ENCODE peak calls at places on chromosomes 1 and 21, in five cellular contexts. O, P, S, D and C are unnamed samples.

GRCh38 chr1:44314401-44314800 is 40.7 kb downstream of the ERI3 start:
- DNase-seq in O (no peak), D (no peak), P (no peak), S (no peak), C (no peak)

GRCh38 chr1:101107496-101108115 is 82.0 kb upstream of the DPH5 start:
- DNase-seq in D (no peak), O (no peak), P (peak), S (no peak), C (no peak)

GRCh38 chr1:51214615-51215131 is 21.4 kb upstream of the RNF11 start:
- DNase-seq in S (no peak), P (peak), D (no peak), O (peak), C (no peak)

GRCh38 chr1:9631613-9632012 is 19.9 kb upstream of the PIK3CD start:
- DNase-seq in P (no peak), S (no peak), D (no peak), O (no peak), C (no peak)

GRCh38 chr1:224052767-224053166 is 61.1 kb upstream of the FBXO28 start:
- DNase-seq in S (no peak), P (peak), D (no peak), O (no peak), C (no peak)

GRCh38 chr1:185446131-185446530 is 129.1 kb upstream of the IVNS1ABP start:
- DNase-seq in P (no peak), D (no peak), O (no peak), S (no peak), C (no peak)

GRCh38 chr1:198681831-198682756 is 43.3 kb downstream of the PTPRC start:
- DNase-seq in S (peak), D (no peak), P (peak), O (peak), C (no peak)

GRCh38 chr1:15153842-15154479 is 414 bp downstream of the TMEM51 start:
- DNase-seq in O (no peak), D (peak), P (peak), S (peak), C (peak)

GRCh38 chr1:59678809-59679228 is 135.9 kb upstream of the HOOK1 start:
- DNase-seq in D (no peak), P (peak), O (peak), S (no peak), C (peak)

GRCh38 chr1:37556712-37557196 is at the start of gene DNALI1:
- DNase-seq in P (peak), S (peak), D (no peak), O (peak), C (peak)

GRCh38 chr1:15975358-15975804 is 520 bp downstream of the ZBTB17 start:
- DNase-seq in O (no peak), P (peak), D (peak), S (peak), C (peak)

GRCh38 chr1:119873166-119874025 is 22.9 kb downstream of the ADAM30 start:
- DNase-seq in P (peak), O (peak), S (no peak), D (no peak), C (no peak)

GRCh38 chr1:22753396-22754083 is 42.9 kb downstream of the EPHB2 start:
- DNase-seq in O (peak), S (no peak), P (no peak), D (no peak), C (peak)

GRCh38 chr1:182460550-182460951 is 10.6 kb downstream of the RGSL1 start:
- DNase-seq in D (no peak), O (no peak), P (peak), S (no peak), C (no peak)

GRCh38 chr21:37119421-37120218 is 46.6 kb downstream of the TTC3 start:
- DNase-seq in P (no peak), O (no peak), D (no peak), S (no peak), C (peak)

GRCh38 chr21:43352568-43353281 is 74.2 kb downstream of the SIK1 start:
- DNase-seq in P (no peak), D (no peak), O (no peak), S (no peak), C (no peak)

GRCh38 chr1:87226341-87226760 is 102.3 kb upstream of the LMO4 start:
- DNase-seq in D (peak), O (peak), S (peak), P (peak), C (no peak)

GRCh38 chr1:39971138-39971537 is 16.2 kb downstream of the MFSD2A start:
- DNase-seq in S (no peak), D (no peak), O (no peak), P (no peak), C (no peak)

GRCh38 chr1:44029260-44029910 is 1.9 kb downstream of the SLC6A9 start:
- DNase-seq in D (peak), S (no peak), P (no peak), O (no peak), C (no peak)

GRCh38 chr1:192998536-192998935 is 60.6 kb downstream of the UCHL5 start:
- DNase-seq in S (no peak), O (no peak), D (no peak), P (no peak), C (no peak)

GRCh38 chr1:184392779-184393522 is 6.1 kb downstream of the C1orf21 start:
- DNase-seq in P (peak), D (no peak), S (no peak), O (no peak), C (no peak)

GRCh38 chr21:35617491-35617890 is 442.8 kb downstream of the SETD4 start:
- DNase-seq in D (no peak), S (no peak), O (no peak), P (no peak), C (no peak)

GRCh38 chr1:201399352-201400126 is 415 bp upstream of the LAD1 start:
- DNase-seq in O (no peak), P (peak), S (peak), D (no peak), C (peak)

GRCh38 chr1:168483531-168483930 is 60.3 kb downstream of the XCL2 start:
- DNase-seq in O (no peak), P (peak), S (no peak), D (no peak), C (no peak)

GRCh38 chr21:21968810-21969588 is 970.8 kb downstream of the NCAM2 start:
- DNase-seq in P (no peak), D (no peak), S (no peak), O (no peak), C (no peak)

GRCh38 chr21:37912616-37913015 is 3.6 kb downstream of the KCNJ6 start:
- DNase-seq in S (no peak), D (no peak), P (no peak), O (no peak), C (no peak)

GRCh38 chr1:143689781-143690180 is 282.0 kb downstream of the FAM72C start:
- DNase-seq in O (no peak), D (no peak), P (no peak), S (no peak), C (no peak)

GRCh38 chr1:245301162-245301580 is 146.4 kb downstream of the KIF26B start:
- DNase-seq in P (no peak), O (peak), S (no peak), D (no peak), C (no peak)

GRCh38 chr1:180173952-180174351 is 19.3 kb downstream of the QSOX1 start:
- DNase-seq in O (no peak), P (no peak), D (no peak), S (peak), C (no peak)

GRCh38 chr1:10528066-10529014 is 53.6 kb downstream of the PEX14 start:
- DNase-seq in P (peak), O (peak), D (peak), S (no peak), C (no peak)

GRCh38 chr21:46012154-46012553 is 30.6 kb downstream of the COL6A1 start:
- DNase-seq in P (no peak), D (no peak), O (no peak), S (no peak), C (no peak)

GRCh38 chr1:165635329-165635728 is 4.3 kb downstream of the MGST3 start:
- DNase-seq in P (no peak), D (no peak), O (no peak), S (no peak), C (no peak)

DNA sequence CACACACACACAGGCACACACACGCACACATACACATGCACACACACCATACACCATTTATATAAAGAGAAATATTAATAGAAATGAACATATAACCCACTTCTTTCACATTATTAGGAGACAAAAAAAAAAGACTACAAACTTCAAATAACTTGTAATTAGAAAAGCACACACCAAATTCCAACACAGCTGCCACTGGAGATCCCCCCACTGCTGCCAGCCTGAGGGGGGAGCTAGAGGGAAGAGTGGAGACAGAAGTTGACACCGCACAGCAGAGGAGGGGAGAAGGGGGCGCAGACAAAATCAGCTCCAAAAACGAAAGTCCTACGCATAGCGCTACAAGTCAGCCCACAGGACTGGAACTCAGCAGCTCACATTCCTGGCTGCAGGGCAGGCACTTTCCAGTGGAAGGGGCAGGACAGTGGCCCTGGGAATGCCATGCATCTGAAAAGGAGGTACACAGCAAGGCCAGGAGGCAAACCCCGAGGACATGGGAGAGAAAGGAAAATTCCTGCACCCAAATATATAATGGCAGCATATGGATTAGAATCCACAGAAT is 36.5 kb downstream of the LGALS8 start:
- DNase-seq in O (no peak), S (no peak), D (no peak), P (no peak), C (no peak)
- TF ChIP-seq CTCF in O (no peak), S (no peak), D (peak), P (no peak), C (no peak)

GRCh38 chr1:154489863-154490262 is 12.2 kb upstream of the TDRD10 start:
- DNase-seq in P (no peak), D (no peak), O (no peak), S (no peak), C (no peak)

GRCh38 chr1:154493276-154493675 is 8.7 kb upstream of the TDRD10 start:
- DNase-seq in O (no peak), S (no peak), D (no peak), P (no peak), C (no peak)

GRCh38 chr1:154488942-154489341 is 13.1 kb upstream of the TDRD10 start:
- DNase-seq in P (no peak), D (no peak), O (no peak), S (no peak), C (no peak)

GRCh38 chr1:154492115-154492514 is 9.9 kb upstream of the TDRD10 start:
- DNase-seq in S (no peak), O (no peak), D (no peak), P (no peak), C (no peak)

GRCh38 chr1:154490327-154490726 is 11.7 kb upstream of the TDRD10 start:
- DNase-seq in P (no peak), S (no peak), O (no peak), D (no peak), C (no peak)
- TF ChIP-seq CTCF in P (no peak), S (no peak), O (no peak), D (no peak), C (no peak)

GRCh38 chr1:202954057-202954745 is 3.9 kb downstream of the ADIPOR1 start:
- DNase-seq in S (no peak), O (no peak), D (no peak), P (peak), C (no peak)
- TF ChIP-seq CTCF in S (no peak), O (no peak), D (no peak), P (no peak), C (no peak)

GRCh38 chr21:17514124-17514481 is 1.3 kb downstream of the CXADR start:
- DNase-seq in O (no peak), P (peak), S (no peak), D (no peak), C (no peak)

GRCh38 chr21:17506936-17507335 is 5.9 kb upstream of the CXADR start:
- DNase-seq in D (no peak), S (no peak), P (no peak), O (no peak), C (no peak)

GRCh38 chr21:17513214-17514123 is 626 bp downstream of the CXADR start:
- DNase-seq in P (peak), D (no peak), O (no peak), S (peak), C (peak)

GRCh38 chr21:17512245-17513213 is at the start of gene CXADR:
- DNase-seq in S (peak), D (peak), P (peak), O (no peak), C (peak)
- TF ChIP-seq CTCF in S (peak), D (peak), P (peak), O (peak), C (peak)

GRCh38 chr1:1400576-1401456 is 1.7 kb upstream of the CCNL2 start:
- DNase-seq in D (no peak), S (no peak), O (no peak), P (no peak), C (no peak)

GRCh38 chr1:1401457-1402010 is 2.4 kb upstream of the CCNL2 start:
- DNase-seq in P (no peak), D (no peak), S (no peak), O (no peak), C (no peak)

GRCh38 chr1:1399870-1400575 is 888 bp upstream of the CCNL2 start:
- DNase-seq in D (no peak), P (no peak), S (no peak), O (no peak), C (no peak)

GRCh38 chr1:1403543-1404112 is 3.5 kb downstream of the MRPL20 start:
- DNase-seq in S (no peak), D (no peak), O (no peak), P (no peak), C (no peak)

DNA sequence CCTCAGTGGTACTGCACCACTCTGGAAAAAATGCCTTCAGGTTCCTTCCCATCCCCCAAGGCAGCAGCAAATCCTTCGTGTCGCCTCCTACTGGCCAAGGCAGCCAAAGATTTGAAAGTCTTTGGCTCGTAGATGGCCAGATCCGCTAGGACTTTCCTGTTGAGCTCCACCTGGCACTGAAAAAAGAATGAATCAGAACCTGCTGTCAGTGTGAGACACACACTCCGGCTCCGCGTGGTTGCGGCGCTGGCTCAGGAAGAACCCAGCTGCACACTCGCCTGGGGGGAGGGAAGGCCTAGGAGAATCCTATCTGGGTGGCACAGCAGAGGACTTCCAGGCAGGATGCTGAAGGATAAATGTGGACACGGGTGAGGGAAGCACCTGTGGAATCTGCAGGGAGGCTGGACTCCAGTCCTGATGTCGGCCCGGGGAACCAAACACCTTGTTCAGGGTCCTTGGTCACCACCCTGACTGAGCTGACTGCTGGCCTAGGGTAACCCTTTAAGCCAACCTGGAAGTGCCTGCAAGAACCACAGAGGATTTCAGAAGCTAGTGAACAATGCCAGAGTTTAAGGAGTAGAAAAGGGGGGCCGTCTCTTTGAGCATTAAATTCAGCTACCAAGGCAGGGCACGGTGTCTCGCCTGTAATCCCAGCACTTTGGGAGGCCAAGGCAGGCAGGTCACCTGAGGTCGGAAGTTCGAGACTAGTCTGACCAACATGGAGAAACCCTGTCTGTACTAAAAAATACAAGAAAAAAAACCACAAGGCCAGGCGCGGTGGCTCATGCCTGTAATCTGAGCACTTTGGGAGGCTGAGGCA is 3.2 kb upstream of the CCNL2 start:
- DNase-seq in P (peak), S (no peak), O (peak), D (peak), C (peak)
- TF ChIP-seq CTCF in P (peak), S (peak), O (peak), D (peak), C (peak)

GRCh38 chr1:111921948-111922347 is 67.5 kb downstream of the KCND3 start:
- DNase-seq in P (no peak), D (no peak), O (no peak), S (no peak), C (no peak)
- TF ChIP-seq CTCF in P (no peak), D (no peak), O (no peak), S (no peak), C (no peak)

GRCh38 chr1:25529518-25530347 is 13.7 kb upstream of the LDLRAP1 start:
- DNase-seq in O (no peak), S (no peak), P (no peak), D (no peak), C (no peak)
- TF ChIP-seq CTCF in O (no peak), S (no peak), P (no peak), D (no peak), C (no peak)

GRCh38 chr1:236063551-236063918 is 1.4 kb downstream of the NID1 start:
- DNase-seq in O (no peak), S (no peak), P (no peak), D (no peak), C (no peak)

GRCh38 chr1:236066054-236066453 is 1.2 kb upstream of the NID1 start:
- DNase-seq in O (no peak), P (no peak), D (no peak), S (no peak), C (no peak)

GRCh38 chr1:236063919-236064673 is 794 bp downstream of the NID1 start:
- DNase-seq in S (peak), P (no peak), D (peak), O (no peak), C (peak)

GRCh38 chr1:236065509-236066005 is 667 bp upstream of the NID1 start:
- DNase-seq in D (no peak), P (no peak), S (no peak), O (no peak), C (peak)

GRCh38 chr1:236064674-236065508 is at the start of gene NID1:
- DNase-seq in O (no peak), S (peak), P (no peak), D (peak), C (peak)
- TF ChIP-seq CTCF in O (peak), S (peak), P (no peak), D (no peak), C (peak)

GRCh38 chr1:30982937-30983336 is 74.4 kb upstream of the SDC3 start:
- DNase-seq in S (no peak), P (no peak), D (no peak), O (no peak), C (no peak)
- TF ChIP-seq CTCF in S (no peak), P (no peak), D (no peak), O (peak), C (no peak)